ENCODE peak calls at places on chromosomes 6 and 20, in six cellular contexts. R is heart left ventricle; G is HepG2; L is H1; I is CD4-positive, CD25-positive, alpha-beta regulatory T cell; E is CD8-positive, alpha-beta memory T cell. B is an unnamed sample. For H3K9me3, the result is how much of the 10 kb centered on the place peaks cover.

GRCh38 chr6:159890802-159891201 is at the start of gene MAS1:
- DNase-seq in R (no peak), G (no peak), L (no peak), I (no peak), E (no peak), B (no peak)

GRCh38 chr6:76250666-76251065 is 178.2 kb upstream of the IMPG1 start:
- DNase-seq in R (no peak), G (no peak), L (no peak), I (no peak), E (no peak), B (no peak)

GRCh38 chr6:49906511-49906910 is 40.2 kb upstream of the CRISP1 start:
- DNase-seq in R (peak), G (no peak), L (no peak), I (no peak), E (no peak), B (no peak)

GRCh38 chr6:31597006-31597405 is 4.2 kb upstream of the NCR3 start:
- DNase-seq in R (no peak), G (peak), L (no peak), I (no peak), E (peak), B (no peak)

GRCh38 chr20:35092524-35093244 is at the start of gene TRPC4AP:
- DNase-seq in R (peak), G (peak), L (peak), I (peak), E (peak), B (peak)

GRCh38 chr20:34022154-34022842 is 28.6 kb downstream of the RALY start:
- DNase-seq in R (no peak), G (peak), L (no peak), I (no peak), E (no peak), B (no peak)

GRCh38 chr6:125930810-125931418 is 25.7 kb upstream of the HINT3 start:
- DNase-seq in R (no peak), G (no peak), L (no peak), I (no peak), E (no peak), B (no peak)

GRCh38 chr6:168415993-168416530 is 24.9 kb upstream of the SMOC2 start:
- DNase-seq in R (no peak), G (no peak), L (peak), I (no peak), E (no peak), B (no peak)

GRCh38 chr6:52664185-52664990 is 6.5 kb upstream of the TMEM14A start:
- DNase-seq in R (peak), G (peak), L (peak), I (peak), E (peak), B (peak)

GRCh38 chr6:41539204-41539603 is 7.0 kb upstream of the FOXP4 start:
- DNase-seq in R (no peak), G (no peak), L (no peak), I (no peak), E (no peak), B (no peak)

GRCh38 chr6:73258721-73259120 is 4.3 kb downstream of the KHDC1 start:
- DNase-seq in R (no peak), G (no peak), L (no peak), I (no peak), E (no peak), B (no peak)

GRCh38 chr6:111423960-111424846 is 58.8 kb downstream of the REV3L start:
- DNase-seq in R (peak), G (no peak), L (no peak), I (no peak), E (no peak), B (no peak)

GRCh38 chr6:118843685-118844390 is 50.1 kb upstream of the ASF1A start:
- DNase-seq in R (no peak), G (no peak), L (no peak), I (no peak), E (no peak), B (no peak)

GRCh38 chr6:39753745-39754084 is 28.5 kb upstream of the KIF6 start:
- DNase-seq in R (no peak), G (no peak), L (no peak), I (no peak), E (no peak), B (no peak)

GRCh38 chr6:347232-347631 is 44.3 kb upstream of the IRF4 start:
- DNase-seq in R (no peak), G (no peak), L (no peak), I (no peak), E (no peak), B (no peak)

GRCh38 chr6:346389-347030 is 45.0 kb upstream of the IRF4 start:
- DNase-seq in R (no peak), G (no peak), L (no peak), I (no peak), E (no peak), B (no peak)

GRCh38 chr6:344816-345340 is 46.7 kb upstream of the IRF4 start:
- DNase-seq in R (no peak), G (no peak), L (no peak), I (no peak), E (no peak), B (no peak)

GRCh38 chr6:343960-344815 is 47.4 kb upstream of the IRF4 start:
- DNase-seq in R (peak), G (no peak), L (no peak), I (no peak), E (no peak), B (no peak)

DNA sequence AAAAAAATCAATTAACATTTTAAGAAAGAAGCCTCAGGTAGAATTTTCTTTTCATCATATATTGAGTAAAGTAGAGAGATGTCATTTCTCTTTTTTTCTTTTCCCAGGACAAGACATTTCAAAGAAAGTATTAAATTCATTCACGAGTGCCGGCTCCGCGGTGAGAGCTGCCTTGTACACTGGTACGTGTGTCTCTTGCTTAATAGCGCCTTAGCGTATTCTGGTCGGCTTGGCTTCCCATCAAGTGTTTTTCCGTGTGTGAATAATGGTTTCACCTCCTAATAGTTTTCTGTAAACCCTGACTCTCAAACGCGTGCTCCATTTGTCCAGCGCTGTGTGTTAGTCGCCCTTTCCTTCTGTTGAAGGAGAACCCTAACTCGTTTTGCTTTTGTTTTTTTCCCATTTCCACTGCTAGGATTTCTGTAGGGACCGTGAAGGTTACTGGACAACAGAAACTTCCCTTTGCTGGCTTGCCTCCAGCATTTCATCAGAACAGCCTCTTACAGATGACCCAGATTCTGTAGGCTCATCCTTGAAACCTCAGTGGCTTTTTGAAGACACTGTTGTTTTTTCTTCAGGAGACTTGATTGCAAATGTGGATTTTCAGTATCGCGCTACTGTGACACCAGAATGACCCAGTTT is 45.7 kb upstream of the IRF4 start:
- DNase-seq in R (no peak), G (no peak), L (no peak), I (no peak), E (no peak), B (no peak)
- H3K9me3 ChIP-seq in R (under half), G (under half), L (under half), I (under half), E (under half), B (under half)

DNA sequence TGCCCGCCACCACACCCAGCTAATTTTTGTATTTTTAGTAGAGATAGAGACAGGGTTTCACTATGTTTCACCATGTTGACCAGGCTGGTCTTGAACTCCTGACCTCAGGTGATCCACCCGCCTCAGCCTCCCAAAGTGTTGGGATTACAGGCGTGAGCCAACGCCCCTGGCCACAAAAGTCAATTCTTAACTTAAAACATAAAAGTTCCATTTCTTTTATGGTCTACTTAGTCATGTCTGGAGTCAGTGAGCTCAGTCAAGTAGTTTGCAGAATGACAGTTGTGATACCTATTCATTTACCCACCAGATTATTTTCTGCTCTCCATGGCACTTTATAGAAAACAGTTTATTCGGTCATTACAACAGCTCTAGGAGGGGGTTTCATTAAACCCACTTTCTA is 103.1 kb upstream of the ESR1 start:
- DNase-seq in R (no peak), G (no peak), L (no peak), I (no peak), E (no peak), B (no peak)
- H3K9me3 ChIP-seq in R (under half), G (under half), L (under half), I (under half), E (under half), B (under half)

GRCh38 chr20:21018576-21018975 is 87.6 kb downstream of the LINC00237 start:
- DNase-seq in R (no peak), G (no peak), L (no peak), I (no peak), E (no peak), B (no peak)

GRCh38 chr20:21020656-21021004 is 85.5 kb downstream of the LINC00237 start:
- DNase-seq in R (no peak), G (peak), L (no peak), I (no peak), E (no peak), B (no peak)

GRCh38 chr20:21019468-21019830 is 86.7 kb downstream of the LINC00237 start:
- DNase-seq in R (no peak), G (no peak), L (no peak), I (no peak), E (no peak), B (no peak)

GRCh38 chr20:21019831-21020655 is 86.1 kb downstream of the LINC00237 start:
- DNase-seq in R (no peak), G (peak), L (peak), I (no peak), E (no peak), B (no peak)

GRCh38 chr20:21017381-21018085 is 88.6 kb downstream of the LINC00237 start:
- DNase-seq in R (no peak), G (peak), L (no peak), I (no peak), E (no peak), B (no peak)
- H3K9me3 ChIP-seq in R (under half), G (under half), L (under half), I (under half), E (under half), B (under half)

DNA sequence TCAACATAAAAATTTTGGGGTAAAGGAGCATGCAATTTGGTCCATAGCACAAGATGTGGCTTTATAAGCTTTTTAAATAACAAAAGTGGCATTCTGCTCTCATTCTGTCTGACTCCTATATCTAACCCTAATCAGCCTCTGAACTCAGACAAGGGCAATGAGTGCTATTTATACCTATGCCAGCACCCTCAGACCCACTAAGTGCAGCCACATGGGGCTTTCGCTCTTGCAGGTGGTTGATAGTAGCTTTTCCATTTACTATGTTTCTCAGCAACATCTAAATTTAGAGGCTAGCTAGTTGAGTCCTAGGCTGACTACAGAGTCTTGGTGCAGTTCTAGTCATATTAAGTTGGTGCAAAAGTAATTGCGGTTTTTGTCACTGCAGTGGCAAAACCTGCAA is 217.1 kb upstream of the THBS2 start:
- DNase-seq in R (no peak), G (no peak), L (no peak), I (no peak), E (no peak), B (no peak)
- H3K9me3 ChIP-seq in R (under half), G (under half), L (under half), I (under half), E (under half), B (under half)

GRCh38 chr20:29741894-29742698 is 1515.4 kb upstream of the DEFB115 start:
- DNase-seq in R (no peak), G (no peak), L (no peak), I (no peak), E (no peak), B (peak)

GRCh38 chr20:29744071-29744470 is 1513.4 kb upstream of the DEFB115 start:
- DNase-seq in R (no peak), G (no peak), L (no peak), I (no peak), E (no peak), B (no peak)

GRCh38 chr20:29741594-29741893 is 1515.9 kb upstream of the DEFB115 start:
- DNase-seq in R (no peak), G (no peak), L (no peak), I (no peak), E (no peak), B (no peak)

GRCh38 chr20:29743101-29743931 is 1514.1 kb upstream of the DEFB115 start:
- DNase-seq in R (no peak), G (no peak), L (no peak), I (no peak), E (no peak), B (no peak)

DNA sequence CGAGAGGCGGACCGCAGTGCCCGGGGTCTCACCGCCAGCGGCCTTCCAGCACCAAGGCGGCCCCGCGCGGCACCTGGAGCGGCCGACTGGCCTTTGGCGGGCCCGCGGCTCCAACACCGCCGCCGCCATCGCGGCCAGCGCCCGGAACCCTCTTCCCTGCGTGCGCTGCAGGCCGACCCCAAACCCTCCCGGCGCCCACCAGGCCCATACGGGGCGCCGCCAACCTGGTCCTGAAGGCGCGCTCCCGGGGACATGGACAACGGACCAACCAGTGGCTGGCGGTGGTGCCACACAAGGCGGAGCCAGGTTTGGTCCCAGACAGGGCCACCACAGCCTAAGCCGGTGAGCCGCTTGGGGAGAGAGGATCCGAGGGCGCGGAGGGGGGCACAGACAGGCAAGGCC is 1514.8 kb upstream of the DEFB115 start:
- DNase-seq in R (no peak), G (no peak), L (no peak), I (no peak), E (no peak), B (no peak)
- H3K9me3 ChIP-seq in R (under half), G (half or more), L (under half), I (under half), E (under half), B (under half)

DNA sequence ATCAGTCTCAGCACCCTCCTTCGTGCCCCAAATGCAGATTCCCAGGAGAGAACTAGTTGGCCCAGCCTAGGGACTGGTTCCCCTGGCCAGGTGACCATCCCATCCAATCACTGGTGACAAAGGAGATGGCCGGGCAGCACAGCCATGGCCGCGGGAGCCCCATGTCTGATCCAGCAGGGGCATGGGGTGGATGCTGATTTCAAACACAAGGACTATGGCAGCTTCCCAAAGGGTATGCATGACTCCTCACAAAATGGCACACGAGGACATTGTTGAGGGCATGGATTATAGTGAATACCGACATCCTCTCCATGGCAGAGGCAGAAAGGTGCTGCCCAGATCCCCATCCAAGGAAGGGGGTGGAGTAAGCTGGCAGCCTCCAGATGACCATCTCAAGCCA is 9.9 kb upstream of the LSM14B start:
- DNase-seq in R (no peak), G (no peak), L (no peak), I (no peak), E (no peak), B (no peak)
- H3K9me3 ChIP-seq in R (under half), G (under half), L (under half), I (under half), E (under half), B (under half)

GRCh38 chr6:164520916-164521315 is 788.5 kb downstream of the C6orf118 start:
- DNase-seq in R (no peak), G (no peak), L (no peak), I (no peak), E (no peak), B (no peak)
- H3K9me3 ChIP-seq in R (under half), G (half or more), L (under half), I (under half), E (under half), B (under half)

GRCh38 chr20:55977723-55978481 is 27.4 kb downstream of the CBLN4 start:
- DNase-seq in R (no peak), G (no peak), L (no peak), I (no peak), E (no peak), B (no peak)

GRCh38 chr20:55974491-55975202 is 30.7 kb downstream of the CBLN4 start:
- DNase-seq in R (no peak), G (no peak), L (no peak), I (no peak), E (no peak), B (no peak)

GRCh38 chr20:55978550-55978949 is 26.8 kb downstream of the CBLN4 start:
- DNase-seq in R (no peak), G (no peak), L (no peak), I (no peak), E (no peak), B (no peak)
- H3K9me3 ChIP-seq in R (under half), G (half or more), L (half or more), I (under half), E (under half), B (under half)

GRCh38 chr6:148598690-148599089 is 148.1 kb upstream of the UST start:
- DNase-seq in R (no peak), G (no peak), L (no peak), I (no peak), E (no peak), B (no peak)
- H3K9me3 ChIP-seq in R (under half), G (under half), L (under half), I (under half), E (under half), B (under half)